ENCODE peak calls at places on chromosomes 16 and 17, in four cellular contexts. O is iPS-NIHi11; R is stimulated activated CD8-positive, alpha-beta memory T cell treated with anti-CD3 and anti-CD28 coated beads, Interleukin-2, amount 100 ng/mL, for 1 hour; V is iPS DF 19.7. T is an unnamed sample.

GRCh38 chr17:42566873-42567573 is at the start of gene MLX:
- DNase-seq in V (no peak), O (peak), R (peak), T (peak)

GRCh38 chr16:81283044-81283443 is 31.7 kb upstream of the GAN start:
- DNase-seq in R (no peak), O (no peak), V (no peak), T (no peak)

GRCh38 chr16:88534731-88535141 is 35.5 kb upstream of the ZC3H18 start:
- DNase-seq in R (no peak), O (peak), V (no peak), T (peak)

GRCh38 chr17:71709974-71710373 is 410.8 kb upstream of the SOX9 start:
- DNase-seq in R (no peak), V (no peak), O (no peak), T (no peak)

GRCh38 chr16:28067604-28068382 is 4.3 kb upstream of the GSG1L start:
- DNase-seq in V (no peak), O (no peak), R (no peak), T (no peak)

GRCh38 chr16:8342276-8342675 is 248.0 kb downstream of the TMEM114 start:
- DNase-seq in R (no peak), O (no peak), V (no peak), T (no peak)

GRCh38 chr17:39177256-39177655 is 11.3 kb upstream of the ARL5C start:
- DNase-seq in O (peak), V (peak), R (no peak), T (no peak)

GRCh38 chr17:67441052-67441738 is 64.1 kb downstream of the PITPNC1 start:
- DNase-seq in O (no peak), R (peak), V (no peak), T (peak)

GRCh38 chr17:66459811-66460270 is 157.4 kb downstream of the PRKCA start:
- DNase-seq in V (no peak), O (no peak), R (no peak), T (no peak)

GRCh38 chr17:29176500-29177351 is 3.5 kb downstream of the MYO18A start:
- DNase-seq in V (no peak), O (peak), R (no peak), T (peak)

GRCh38 chr16:83137326-83137770 is 510.6 kb downstream of the CDH13 start:
- DNase-seq in R (no peak), O (no peak), V (no peak), T (no peak)

T was measured in upper lobe of right lung.